ENCODE peak calls at places on chromosomes 2 and 18, in ten cellular contexts. Z is fibroblast of mammary gland, F is fibroblast of pulmonary artery, X is AG04450, G is MM.1S, B is heart right ventricle, P is Peyer's patch, M is psoas muscle, N is HFF-Myc, D is fibroblast of villous mesenchyme. V is an unnamed sample.

GRCh38 chr2:16425462-16426336 is 239.9 kb downstream of the CYRIA start:
- DNase-seq in X (no peak), G (no peak), N (no peak), M (no peak), P (no peak), B (peak; percentile 72), Z (no peak), D (no peak), F (no peak), V (peak; percentile 60)

GRCh38 chr2:142030735-142031134 is 100.1 kb downstream of the LRP1B start:
- DNase-seq in X (no peak), P (no peak), Z (no peak), D (no peak), M (no peak), N (no peak), F (peak; percentile 14), B (no peak), G (no peak), V (no peak)

GRCh38 chr2:226738191-226738820 is 61.3 kb downstream of the IRS1 start:
- DNase-seq in Z (no peak), P (no peak), X (no peak), D (no peak), G (no peak), M (no peak), F (no peak), B (no peak), N (no peak), V (no peak)

GRCh38 chr18:75830848-75831247 is 403.3 kb upstream of the SMIM21 start:
- DNase-seq in B (no peak), X (no peak), M (no peak), F (no peak), Z (no peak), P (no peak), D (no peak), G (no peak), N (no peak), V (no peak)

GRCh38 chr18:59546164-59546563 is 151.1 kb downstream of the CCBE1 start:
- DNase-seq in Z (peak; percentile 84), X (peak; percentile 16), G (no peak), M (no peak), F (peak; percentile 77), P (no peak), B (no peak), N (no peak), D (peak; percentile 49), V (no peak)

GRCh38 chr2:69434753-69435152 is 2.5 kb downstream of the NFU1 start:
- DNase-seq in N (no peak), F (no peak), Z (no peak), M (no peak), G (no peak), X (no peak), B (no peak), P (no peak), D (no peak), V (no peak)

GRCh38 chr18:59963229-59963628 is 63.4 kb downstream of the PMAIP1 start:
- DNase-seq in F (no peak), P (no peak), Z (no peak), G (no peak), N (no peak), B (no peak), D (no peak), M (no peak), X (no peak), V (no peak)

GRCh38 chr2:143942486-143942885 is 577.4 kb downstream of the ZEB2 start:
- DNase-seq in D (no peak), P (no peak), G (no peak), N (no peak), B (no peak), X (no peak), M (no peak), F (no peak), Z (no peak), V (no peak)

GRCh38 chr2:174332607-174333001 is 2.1 kb upstream of the SP9 start:
- DNase-seq in N (no peak), X (no peak), F (no peak), M (no peak), D (no peak), P (no peak), B (no peak), G (no peak), Z (no peak), V (no peak)

GRCh38 chr2:164903944-164904343 is 51.4 kb downstream of the SLC38A11 start:
- DNase-seq in N (no peak), B (no peak), F (no peak), G (no peak), D (no peak), Z (no peak), M (no peak), X (no peak), P (no peak), V (no peak)
- TF ChIP-seq CTCF in N (no peak), B (no peak), F (no peak), G (no peak), D (no peak), Z (no peak), M (no peak), X (no peak), P (no peak), V (no peak)

GRCh38 chr2:111656893-111657292 is 227.1 kb downstream of the ANAPC1 start:
- DNase-seq in P (no peak), D (no peak), N (no peak), Z (no peak), X (no peak), G (no peak), M (no peak), F (no peak), B (no peak), V (no peak)

GRCh38 chr2:111659361-111660281 is 224.4 kb downstream of the ANAPC1 start:
- DNase-seq in Z (peak; percentile 92), M (peak; percentile 82), F (peak; percentile 86), D (peak; percentile 87), X (no peak), B (no peak), G (peak; percentile 51), N (peak; percentile 53), P (no peak), V (peak; percentile 89)

GRCh38 chr2:111654829-111655228 is 229.2 kb downstream of the ANAPC1 start:
- DNase-seq in Z (no peak), D (no peak), N (no peak), X (no peak), M (no peak), P (no peak), B (no peak), F (no peak), G (no peak), V (no peak)

GRCh38 chr2:111656436-111656835 is 227.6 kb downstream of the ANAPC1 start:
- DNase-seq in M (no peak), G (no peak), N (no peak), X (no peak), P (no peak), D (no peak), F (no peak), B (no peak), Z (no peak), V (no peak)

GRCh38 chr2:111657351-111657975 is 226.5 kb downstream of the ANAPC1 start:
- DNase-seq in X (no peak), G (no peak), D (no peak), F (no peak), B (no peak), M (no peak), P (no peak), N (no peak), Z (no peak), V (no peak)
- H3K4me3 ChIP-seq in X (no peak overlapping the region), G (no peak overlapping the region), D (no peak overlapping the region), F (no peak overlapping the region), B (no peak overlapping the region), M (no peak overlapping the region), P (no peak overlapping the region), N (no peak overlapping the region), Z (no peak overlapping the region), V (no peak overlapping the region)

DNA sequence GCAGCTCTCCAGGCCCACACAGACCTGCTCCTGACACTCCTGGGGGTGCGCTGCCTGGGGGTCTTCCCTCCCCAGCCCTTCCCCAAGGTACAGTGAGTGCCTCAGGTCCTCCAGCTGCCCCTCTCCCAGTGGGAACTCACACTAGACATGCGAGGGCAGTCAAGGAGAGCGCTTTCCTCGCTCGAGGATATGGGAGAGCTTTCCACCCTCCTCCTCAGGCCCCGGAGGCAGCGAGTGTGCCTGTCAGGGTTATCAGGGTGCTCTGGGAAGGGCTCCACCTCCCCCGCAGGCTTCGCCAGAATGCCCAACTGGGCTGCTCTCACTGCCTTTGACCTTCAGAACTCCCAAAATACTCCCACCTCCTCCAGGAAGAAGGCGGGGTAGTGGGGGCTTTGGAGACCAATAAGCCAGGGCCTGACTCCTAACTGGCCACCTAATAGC is 85.7 kb upstream of the LAPTM4A start:
- DNase-seq in G (no peak), B (no peak), F (no peak), N (no peak), Z (no peak), X (no peak), D (no peak), M (no peak), P (no peak), V (no peak)
- TF ChIP-seq CTCF in G (no peak), B (no peak), F (no peak), N (no peak), Z (no peak), X (no peak), D (no peak), M (no peak), P (no peak), V (no peak)

GRCh38 chr2:238383743-238384370 is 42.9 kb upstream of the ASB1 start:
- DNase-seq in X (no peak), Z (no peak), B (no peak), N (no peak), P (no peak), D (no peak), F (no peak), M (no peak), G (no peak), V (no peak)

GRCh38 chr2:238388794-238389193 is 37.9 kb upstream of the ASB1 start:
- DNase-seq in M (no peak), G (no peak), P (no peak), X (no peak), N (no peak), F (no peak), D (no peak), B (no peak), Z (no peak), V (no peak)

GRCh38 chr2:238391042-238391441 is 35.7 kb upstream of the ASB1 start:
- DNase-seq in X (no peak), M (no peak), Z (no peak), P (no peak), F (no peak), B (no peak), G (no peak), N (no peak), D (no peak), V (no peak)

GRCh38 chr2:238389985-238390682 is 36.6 kb upstream of the ASB1 start:
- DNase-seq in M (peak; percentile 68), X (no peak), N (no peak), B (no peak), P (no peak), G (no peak), F (no peak), D (no peak), Z (no peak), V (peak; percentile 79)

GRCh38 chr2:238387376-238387775 is 39.4 kb upstream of the ASB1 start:
- DNase-seq in M (no peak), P (no peak), G (no peak), B (no peak), Z (no peak), N (no peak), X (no peak), D (peak; percentile 39), F (peak; percentile 53), V (no peak)
- H3K4me3 ChIP-seq in M (no peak overlapping the region), P (no peak overlapping the region), G (no peak overlapping the region), B (no peak overlapping the region), Z (no peak overlapping the region), N (no peak overlapping the region), X (no peak overlapping the region), D (no peak overlapping the region), F (no peak overlapping the region), V (no peak overlapping the region)

GRCh38 chr2:127270663-127271062 is 23.3 kb downstream of the ERCC3 start:
- DNase-seq in X (no peak), B (no peak), N (no peak), M (no peak), P (no peak), G (no peak), Z (no peak), D (no peak), F (no peak), V (no peak)
- TF ChIP-seq CTCF in X (no peak), B (no peak), N (no peak), M (no peak), P (no peak), G (peak; percentile 32), Z (no peak), D (no peak), F (no peak), V (no peak)